ENCODE peak calls at places on chromosomes 12 and 14, in four cellular contexts. B is hepatocyte, K is tibial nerve, Z is Panc1. V is an unnamed sample.

GRCh38 chr14:39265741-39266588 is 32.2 kb downstream of the MIA2 start:
- DNase-seq in B (no peak), K (peak; percentile 41), Z (no peak), V (peak; percentile 43)

GRCh38 chr12:3489057-3489456 is 1.9 kb upstream of the PRMT8 start:
- DNase-seq in B (no peak), K (no peak), Z (no peak), V (peak; percentile 84)

GRCh38 chr12:117125769-117126168 is 26.6 kb upstream of the TESC start:
- DNase-seq in B (no peak), K (no peak), Z (no peak), V (no peak)

GRCh38 chr12:121514184-121514742 is 66.6 kb downstream of the KDM2B start:
- DNase-seq in B (no peak), K (no peak), Z (no peak), V (no peak)

GRCh38 chr12:118189761-118190181 is 53.8 kb downstream of the PEBP1 start:
- DNase-seq in B (peak; percentile 33), K (peak; percentile 18), Z (no peak), V (peak; percentile 35)

GRCh38 chr12:81798294-81798693 is 39.1 kb upstream of the PPFIA2 start:
- DNase-seq in B (no peak), K (no peak), Z (no peak), V (no peak)

GRCh38 chr12:111028830-111029229 is 108.5 kb upstream of the MYL2 start:
- DNase-seq in B (no peak), K (no peak), Z (no peak), V (no peak)

GRCh38 chr12:111785651-111786050 is 18.9 kb downstream of the ALDH2 start:
- DNase-seq in B (no peak), K (no peak), Z (no peak), V (peak; percentile 86)

GRCh38 chr12:77788231-77789168 is 42.2 kb upstream of the NAV3 start:
- DNase-seq in B (no peak), K (no peak), Z (no peak), V (no peak)

GRCh38 chr12:30826276-30826675 is 71.5 kb upstream of the CAPRIN2 start:
- DNase-seq in B (no peak), K (no peak), Z (no peak), V (no peak)

GRCh38 chr12:7128681-7129593 is at the start of gene RBP5:
- DNase-seq in B (no peak), K (no peak), Z (no peak), V (no peak)

GRCh38 chr12:57227315-57228115 is 2.0 kb upstream of the SHMT2 start:
- DNase-seq in B (no peak), K (no peak), Z (no peak), V (no peak)

GRCh38 chr12:45732250-45732649 is 2.7 kb downstream of the ARID2 start:
- DNase-seq in B (no peak), K (no peak), Z (no peak), V (no peak)
- H3K4me1 ChIP-seq in B (peaks cover 25% of the 10 kb centered on the region), K (no peaks in the 10 kb centered on the region), Z (peaks cover 14% of the 10 kb centered on the region), V (peaks cover 22% of the 10 kb centered on the region)

GRCh38 chr12:101305226-101305779 is 25.4 kb downstream of the UTP20 start:
- DNase-seq in B (no peak), K (no peak), Z (no peak), V (no peak)
- H3K36me3 ChIP-seq in B (peaks cover 5% of the 10 kb centered on the region), K (peaks cover 8% of the 10 kb centered on the region), Z (peaks cover 31% of the 10 kb centered on the region), V (peaks cover 34% of the 10 kb centered on the region)

GRCh38 chr14:61179776-61180398 is 101.3 kb downstream of the TMEM30B start:
- DNase-seq in B (no peak), K (no peak), Z (no peak), V (peak; percentile 62)
- H3K4me1 ChIP-seq in B (no peaks in the 10 kb centered on the region), K (no peaks in the 10 kb centered on the region), Z (peaks cover 10% of the 10 kb centered on the region), V (peaks cover 50% of the 10 kb centered on the region)

GRCh38 chr12:49031573-49032161 is 13.1 kb upstream of the PRKAG1 start:
- DNase-seq in B (no peak), K (no peak), Z (no peak), V (peak; percentile 45)

GRCh38 chr12:49032679-49033447 is 14.3 kb upstream of the PRKAG1 start:
- DNase-seq in B (no peak), K (no peak), Z (no peak), V (peak; percentile 66)

GRCh38 chr12:49032276-49032675 is 13.7 kb upstream of the PRKAG1 start:
- DNase-seq in B (no peak), K (no peak), Z (no peak), V (no peak)

GRCh38 chr12:49030119-49030518 is 11.5 kb upstream of the PRKAG1 start:
- DNase-seq in B (no peak), K (no peak), Z (no peak), V (peak; percentile 25)

GRCh38 chr12:49030714-49031572 is 12.4 kb upstream of the PRKAG1 start:
- DNase-seq in B (no peak), K (no peak), Z (no peak), V (peak; percentile 69)
- H3K36me3 ChIP-seq in B (no peaks in the 10 kb centered on the region), K (peaks cover 45% of the 10 kb centered on the region), Z (peaks cover 12% of the 10 kb centered on the region), V (peaks cover 88% of the 10 kb centered on the region)

V was measured in osteoblast.